ENCODE peak calls at places on chromosomes 12 and 14, in six cellular contexts. G, V, S, O, R and K are unnamed samples.

GRCh38 chr12:71958457-71958856 is 19.8 kb downstream of the TPH2 start:
- DNase-seq in G (no peak), V (no peak), S (no peak), O (no peak), R (no peak), K (no peak)

GRCh38 chr12:110371408-110372055 is 32.0 kb downstream of the ANAPC7 start:
- DNase-seq in G (no peak), V (no peak), S (peak; percentile 81), O (peak; percentile 95), R (no peak), K (peak; percentile 71)

GRCh38 chr12:113103756-113104450 is 31.7 kb downstream of the RASAL1 start:
- DNase-seq in G (peak; percentile 13), V (no peak), S (peak; percentile 76), O (no peak), R (peak; percentile 64), K (peak; percentile 71)

GRCh38 chr14:50026396-50026795 is 90.0 kb downstream of the VCPKMT start:
- DNase-seq in G (no peak), V (no peak), S (no peak), O (no peak), R (no peak), K (no peak)

GRCh38 chr14:45946251-45946650 is 693.2 kb upstream of the MIS18BP1 start:
- DNase-seq in G (no peak), V (no peak), S (no peak), O (no peak), R (no peak), K (no peak)

GRCh38 chr12:102811125-102811737 is 105.8 kb downstream of the PAH start:
- DNase-seq in G (peak; percentile 25), V (peak; percentile 1), S (peak; percentile 26), O (no peak), R (no peak), K (peak; percentile 29)

GRCh38 chr14:89241934-89242670 is 174.9 kb downstream of the FOXN3 start:
- DNase-seq in G (no peak), V (no peak), S (no peak), O (no peak), R (no peak), K (no peak)

GRCh38 chr14:75363570-75364227 is 64.1 kb upstream of the JDP2 start:
- DNase-seq in G (no peak), V (no peak), S (no peak), O (no peak), R (no peak), K (no peak)

GRCh38 chr14:64294672-64295413 is 672 bp upstream of the ESR2 start:
- DNase-seq in G (peak; percentile 29), V (peak; percentile 2), S (peak; percentile 89), O (peak; percentile 69), R (peak; percentile 66), K (peak; percentile 90)

GRCh38 chr14:101019974-101020710 is 116.6 kb upstream of the RTL1 start:
- DNase-seq in G (no peak), V (no peak), S (no peak), O (peak; percentile 38), R (no peak), K (no peak)

GRCh38 chr14:105588236-105588860 is 62.0 kb downstream of the TMEM121 start:
- DNase-seq in G (no peak), V (no peak), S (peak; percentile 34), O (no peak), R (no peak), K (peak; percentile 36)

GRCh38 chr12:123063535-123063934 is 83.1 kb downstream of the ARL6IP4 start:
- DNase-seq in G (peak; percentile 48), V (no peak), S (no peak), O (no peak), R (no peak), K (no peak)

GRCh38 chr14:89053303-89053702 is 228.9 kb downstream of the TTC8 start:
- DNase-seq in G (no peak), V (no peak), S (no peak), O (no peak), R (no peak), K (no peak)

GRCh38 chr12:124493809-124494750 is 73.3 kb downstream of the NCOR2 start:
- DNase-seq in G (no peak), V (no peak), S (peak; percentile 98), O (no peak), R (no peak), K (peak; percentile 97)

GRCh38 chr14:101229666-101230065 is 326.1 kb upstream of the RTL1 start:
- DNase-seq in G (no peak), V (no peak), S (no peak), O (no peak), R (no peak), K (no peak)

GRCh38 chr14:56659964-56660551 is 80.5 kb downstream of the TMEM260 start:
- DNase-seq in G (peak; percentile 86), V (peak; percentile 51), S (peak; percentile 60), O (no peak), R (no peak), K (peak; percentile 64)

GRCh38 chr12:6532927-6533652 is 1.2 kb upstream of the GAPDH start:
- DNase-seq in G (peak; percentile 78), V (peak; percentile 42), S (peak; percentile 71), O (peak; percentile 90), R (peak; percentile 27), K (peak; percentile 59)

GRCh38 chr12:6435941-6436715 is 8.6 kb upstream of the CD27 start:
- DNase-seq in G (no peak), V (no peak), S (no peak), O (peak; percentile 24), R (no peak), K (no peak)

GRCh38 chr12:113392988-113393579 is 10.6 kb downstream of the SDS start:
- DNase-seq in G (no peak), V (no peak), S (peak; percentile 68), O (no peak), R (no peak), K (peak; percentile 71)

GRCh38 chr12:42798811-42799438 is 209.4 kb upstream of the PRICKLE1 start:
- DNase-seq in G (no peak), V (peak; percentile 67), S (no peak), O (no peak), R (no peak), K (no peak)

GRCh38 chr14:101200008-101200649 is 296.6 kb upstream of the RTL1 start:
- DNase-seq in G (no peak), V (no peak), S (no peak), O (no peak), R (no peak), K (no peak)

GRCh38 chr14:54651649-54652048 is 84.7 kb downstream of the SAMD4A start:
- DNase-seq in G (no peak), V (no peak), S (no peak), O (no peak), R (no peak), K (no peak)

GRCh38 chr12:116672842-116673516 is 64.9 kb downstream of the SPRING1 start:
- DNase-seq in G (no peak), V (no peak), S (no peak), O (no peak), R (peak; percentile 3), K (no peak)

GRCh38 chr12:69988601-69989194 is 163.7 kb downstream of the MYRFL start:
- DNase-seq in G (no peak), V (no peak), S (no peak), O (no peak), R (no peak), K (no peak)